ENCODE peak calls at places on chromosomes 12 and 14, in nine cellular contexts. One of them, this sample, is unnamed.

GRCh38 chr12:10503460-10503859 is 2.2 kb upstream of the EIF2S3B start:
- DNase-seq in cardiac muscle cell: no peak
- DNase-seq in neural progenitor cell: no peak
- DNase-seq in fibroblast of lung: no peak
- DNase-seq in MM.1S: no peak
- DNase-seq in stomach: no peak
- DNase-seq in mammary epithelial cell: no peak
- DNase-seq in PC-3: no peak
- DNase-seq in colonic mucosa: no peak
- DNase-seq in this sample: no peak

GRCh38 chr14:70808023-70808401 is 1.3 kb downstream of the MAP3K9 start:
- DNase-seq in cardiac muscle cell: peak; percentile 41
- DNase-seq in neural progenitor cell: peak; percentile 79
- DNase-seq in fibroblast of lung: peak; percentile 22
- DNase-seq in MM.1S: peak; percentile 58
- DNase-seq in stomach: peak; percentile 56
- DNase-seq in mammary epithelial cell: no peak
- DNase-seq in PC-3: peak; percentile 66
- DNase-seq in colonic mucosa: peak; percentile 65
- DNase-seq in this sample: no peak

GRCh38 chr12:118537481-118537917 is 161.1 kb downstream of the SUDS3 start:
- DNase-seq in cardiac muscle cell: peak; percentile 68
- DNase-seq in neural progenitor cell: no peak
- DNase-seq in fibroblast of lung: no peak
- DNase-seq in MM.1S: no peak
- DNase-seq in stomach: no peak
- DNase-seq in mammary epithelial cell: no peak
- DNase-seq in PC-3: no peak
- DNase-seq in colonic mucosa: no peak
- DNase-seq in this sample: no peak

GRCh38 chr12:42145197-42145549 is 499 bp upstream of the GXYLT1 start:
- DNase-seq in cardiac muscle cell: no peak
- DNase-seq in neural progenitor cell: peak; percentile 40
- DNase-seq in fibroblast of lung: no peak
- DNase-seq in MM.1S: no peak
- DNase-seq in stomach: no peak
- DNase-seq in mammary epithelial cell: no peak
- DNase-seq in PC-3: peak; percentile 2
- DNase-seq in colonic mucosa: peak; percentile 20
- DNase-seq in this sample: no peak

GRCh38 chr12:103735291-103735690 is 105.7 kb downstream of the NT5DC3 start:
- DNase-seq in cardiac muscle cell: no peak
- DNase-seq in neural progenitor cell: no peak
- DNase-seq in fibroblast of lung: no peak
- DNase-seq in MM.1S: no peak
- DNase-seq in stomach: no peak
- DNase-seq in mammary epithelial cell: no peak
- DNase-seq in PC-3: no peak
- DNase-seq in colonic mucosa: no peak
- DNase-seq in this sample: no peak

GRCh38 chr12:85872497-85873091 is 1.5 kb upstream of the NTS start:
- DNase-seq in cardiac muscle cell: peak; percentile 72
- DNase-seq in neural progenitor cell: peak; percentile 71
- DNase-seq in fibroblast of lung: peak; percentile 52
- DNase-seq in MM.1S: peak; percentile 73
- DNase-seq in stomach: no peak
- DNase-seq in mammary epithelial cell: peak; percentile 45
- DNase-seq in PC-3: peak; percentile 81
- DNase-seq in colonic mucosa: no peak
- DNase-seq in this sample: no peak

GRCh38 chr12:76489737-76490136 is 69.8 kb downstream of the OSBPL8 start:
- DNase-seq in cardiac muscle cell: no peak
- DNase-seq in neural progenitor cell: no peak
- DNase-seq in fibroblast of lung: peak; percentile 67
- DNase-seq in MM.1S: no peak
- DNase-seq in stomach: no peak
- DNase-seq in mammary epithelial cell: no peak
- DNase-seq in PC-3: peak; percentile 51
- DNase-seq in colonic mucosa: no peak
- DNase-seq in this sample: no peak

GRCh38 chr14:104182857-104183425 is 44.6 kb downstream of the KIF26A start:
- DNase-seq in cardiac muscle cell: no peak
- DNase-seq in neural progenitor cell: no peak
- DNase-seq in fibroblast of lung: no peak
- DNase-seq in MM.1S: no peak
- DNase-seq in stomach: no peak
- DNase-seq in mammary epithelial cell: no peak
- DNase-seq in PC-3: no peak
- DNase-seq in colonic mucosa: no peak
- DNase-seq in this sample: no peak

GRCh38 chr14:47539065-47539464 is 136.3 kb downstream of the MDGA2 start:
- DNase-seq in cardiac muscle cell: peak; percentile 29
- DNase-seq in neural progenitor cell: peak; percentile 38
- DNase-seq in fibroblast of lung: peak; percentile 3
- DNase-seq in MM.1S: no peak
- DNase-seq in stomach: no peak
- DNase-seq in mammary epithelial cell: no peak
- DNase-seq in PC-3: peak; percentile 43
- DNase-seq in colonic mucosa: no peak
- DNase-seq in this sample: no peak

GRCh38 chr14:69238883-69239282 is 21.1 kb upstream of the GALNT16 start:
- DNase-seq in cardiac muscle cell: no peak
- DNase-seq in neural progenitor cell: no peak
- DNase-seq in fibroblast of lung: no peak
- DNase-seq in MM.1S: no peak
- DNase-seq in stomach: no peak
- DNase-seq in mammary epithelial cell: no peak
- DNase-seq in PC-3: no peak
- DNase-seq in colonic mucosa: no peak
- DNase-seq in this sample: no peak

GRCh38 chr12:84913151-84913550 is 552 bp upstream of the SLC6A15 start:
- DNase-seq in cardiac muscle cell: peak; percentile 23
- DNase-seq in neural progenitor cell: peak; percentile 48
- DNase-seq in fibroblast of lung: peak; percentile 1
- DNase-seq in MM.1S: no peak
- DNase-seq in stomach: no peak
- DNase-seq in mammary epithelial cell: peak; percentile 45
- DNase-seq in PC-3: no peak
- DNase-seq in colonic mucosa: no peak
- DNase-seq in this sample: no peak

GRCh38 chr12:19799216-19799615 is 359.9 kb downstream of the AEBP2 start:
- DNase-seq in cardiac muscle cell: no peak
- DNase-seq in neural progenitor cell: no peak
- DNase-seq in fibroblast of lung: peak; percentile 95
- DNase-seq in MM.1S: no peak
- DNase-seq in stomach: no peak
- DNase-seq in mammary epithelial cell: peak; percentile 82
- DNase-seq in PC-3: peak; percentile 73
- DNase-seq in colonic mucosa: no peak
- DNase-seq in this sample: no peak

GRCh38 chr14:23861666-23862065 is 91.9 kb upstream of the DHRS4 start:
- DNase-seq in cardiac muscle cell: peak; percentile 36
- DNase-seq in neural progenitor cell: no peak
- DNase-seq in fibroblast of lung: peak; percentile 0
- DNase-seq in MM.1S: no peak
- DNase-seq in stomach: peak; percentile 68
- DNase-seq in mammary epithelial cell: no peak
- DNase-seq in PC-3: no peak
- DNase-seq in colonic mucosa: peak; percentile 24
- DNase-seq in this sample: no peak

GRCh38 chr14:40413146-40413545 is 980.9 kb upstream of the FBXO33 start:
- DNase-seq in cardiac muscle cell: no peak
- DNase-seq in neural progenitor cell: no peak
- DNase-seq in fibroblast of lung: peak; percentile 70
- DNase-seq in MM.1S: no peak
- DNase-seq in stomach: no peak
- DNase-seq in mammary epithelial cell: no peak
- DNase-seq in PC-3: peak; percentile 27
- DNase-seq in colonic mucosa: no peak
- DNase-seq in this sample: no peak

GRCh38 chr12:110289021-110289710 is 8.1 kb downstream of the ATP2A2 start:
- DNase-seq in cardiac muscle cell: peak; percentile 58
- DNase-seq in neural progenitor cell: no peak
- DNase-seq in fibroblast of lung: no peak
- DNase-seq in MM.1S: no peak
- DNase-seq in stomach: no peak
- DNase-seq in mammary epithelial cell: no peak
- DNase-seq in PC-3: no peak
- DNase-seq in colonic mucosa: no peak
- DNase-seq in this sample: no peak

DNA sequence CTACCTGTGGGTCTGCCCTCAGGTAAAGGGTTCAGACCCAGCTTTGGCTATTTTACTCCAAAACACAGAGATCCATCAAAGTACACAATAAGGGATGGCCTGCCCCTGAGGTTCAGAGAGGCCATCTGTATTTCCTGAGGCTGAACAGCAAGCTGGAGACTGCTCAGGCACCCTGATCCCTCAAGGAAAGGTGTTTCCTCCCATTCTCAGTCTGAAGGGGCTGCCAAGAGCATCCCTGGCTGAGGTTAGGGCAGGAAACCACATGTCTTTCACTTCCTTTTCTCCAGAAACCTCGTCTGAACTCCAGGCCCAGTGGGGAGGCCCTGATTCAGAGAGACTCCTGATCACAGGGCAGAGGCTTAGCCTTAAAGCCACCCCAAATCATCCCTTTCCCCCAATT is 1.5 kb downstream of the RILPL1 start:
- DNase-seq in cardiac muscle cell: no peak
- DNase-seq in neural progenitor cell: no peak
- DNase-seq in fibroblast of lung: peak; percentile 40
- DNase-seq in MM.1S: peak; percentile 23
- DNase-seq in stomach: no peak
- DNase-seq in mammary epithelial cell: peak; percentile 41
- DNase-seq in PC-3: no peak
- DNase-seq in colonic mucosa: no peak
- DNase-seq in this sample: no peak
- H3K4me3 ChIP-seq in cardiac muscle cell: no peak overlapping the region
- H3K4me3 ChIP-seq in neural progenitor cell: peak overlapping the region; percentile 62
- H3K4me3 ChIP-seq in fibroblast of lung: no peak overlapping the region
- H3K4me3 ChIP-seq in MM.1S: no peak overlapping the region
- H3K4me3 ChIP-seq in stomach: peak overlapping the region; percentile 78
- H3K4me3 ChIP-seq in mammary epithelial cell: peak overlapping the region; percentile 87
- H3K4me3 ChIP-seq in PC-3: peak overlapping the region; percentile 97
- H3K4me3 ChIP-seq in colonic mucosa: no peak overlapping the region
- H3K4me3 ChIP-seq in this sample: no peak overlapping the region

DNA sequence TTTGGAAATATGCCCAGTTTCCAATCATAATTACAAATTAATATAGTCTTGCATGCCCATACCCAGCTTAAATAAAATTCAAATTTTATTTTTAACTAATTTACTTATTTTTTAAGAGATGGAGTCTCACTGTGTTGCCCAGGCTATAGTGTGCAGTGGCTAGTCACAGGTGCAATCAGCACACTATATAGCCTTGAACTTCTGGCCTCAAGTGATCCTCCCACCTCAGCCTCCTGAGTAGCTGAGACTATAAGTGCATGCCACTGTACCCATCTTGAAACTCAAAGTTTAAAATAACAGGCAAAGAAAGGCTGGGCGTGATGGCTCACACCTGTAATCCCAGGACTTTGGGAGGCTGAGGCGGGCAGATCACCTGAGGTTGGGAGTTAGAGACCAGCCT is 10.3 kb downstream of the MLH3 start:
- DNase-seq in cardiac muscle cell: no peak
- DNase-seq in neural progenitor cell: no peak
- DNase-seq in fibroblast of lung: no peak
- DNase-seq in MM.1S: no peak
- DNase-seq in stomach: no peak
- DNase-seq in mammary epithelial cell: no peak
- DNase-seq in PC-3: no peak
- DNase-seq in colonic mucosa: no peak
- DNase-seq in this sample: no peak
- TF ChIP-seq CTCF in cardiac muscle cell: no peak
- TF ChIP-seq CTCF in neural progenitor cell: no peak
- TF ChIP-seq CTCF in fibroblast of lung: no peak
- TF ChIP-seq CTCF in MM.1S: no peak
- TF ChIP-seq CTCF in stomach: no peak
- TF ChIP-seq CTCF in mammary epithelial cell: no peak
- TF ChIP-seq CTCF in PC-3: no peak
- TF ChIP-seq CTCF in colonic mucosa: no peak
- TF ChIP-seq CTCF in this sample: no peak

GRCh38 chr14:22530101-22530500 is 58.9 kb downstream of the DAD1 start:
- DNase-seq in cardiac muscle cell: no peak
- DNase-seq in neural progenitor cell: no peak
- DNase-seq in fibroblast of lung: peak; percentile 47
- DNase-seq in MM.1S: no peak
- DNase-seq in stomach: no peak
- DNase-seq in mammary epithelial cell: no peak
- DNase-seq in PC-3: no peak
- DNase-seq in colonic mucosa: no peak
- DNase-seq in this sample: no peak

GRCh38 chr14:22532345-22533056 is 56.5 kb downstream of the DAD1 start:
- DNase-seq in cardiac muscle cell: peak; percentile 20
- DNase-seq in neural progenitor cell: no peak
- DNase-seq in fibroblast of lung: peak; percentile 84
- DNase-seq in MM.1S: no peak
- DNase-seq in stomach: no peak
- DNase-seq in mammary epithelial cell: no peak
- DNase-seq in PC-3: no peak
- DNase-seq in colonic mucosa: no peak
- DNase-seq in this sample: no peak

GRCh38 chr14:22533057-22533704 is 55.8 kb downstream of the DAD1 start:
- DNase-seq in cardiac muscle cell: no peak
- DNase-seq in neural progenitor cell: no peak
- DNase-seq in fibroblast of lung: no peak
- DNase-seq in MM.1S: no peak
- DNase-seq in stomach: no peak
- DNase-seq in mammary epithelial cell: no peak
- DNase-seq in PC-3: no peak
- DNase-seq in colonic mucosa: no peak
- DNase-seq in this sample: no peak

GRCh38 chr14:22533739-22534359 is 55.2 kb downstream of the DAD1 start:
- DNase-seq in cardiac muscle cell: no peak
- DNase-seq in neural progenitor cell: no peak
- DNase-seq in fibroblast of lung: no peak
- DNase-seq in MM.1S: no peak
- DNase-seq in stomach: no peak
- DNase-seq in mammary epithelial cell: no peak
- DNase-seq in PC-3: no peak
- DNase-seq in colonic mucosa: no peak
- DNase-seq in this sample: no peak

GRCh38 chr14:22531451-22532344 is 57.3 kb downstream of the DAD1 start:
- DNase-seq in cardiac muscle cell: no peak
- DNase-seq in neural progenitor cell: no peak
- DNase-seq in fibroblast of lung: no peak
- DNase-seq in MM.1S: peak; percentile 28
- DNase-seq in stomach: no peak
- DNase-seq in mammary epithelial cell: no peak
- DNase-seq in PC-3: no peak
- DNase-seq in colonic mucosa: no peak
- DNase-seq in this sample: no peak
- H3K27ac ChIP-seq in cardiac muscle cell: no peak overlapping the region
- H3K27ac ChIP-seq in neural progenitor cell: no peak overlapping the region
- H3K27ac ChIP-seq in fibroblast of lung: no peak overlapping the region
- H3K27ac ChIP-seq in MM.1S: peak overlapping the region; percentile 32
- H3K27ac ChIP-seq in stomach: no peak overlapping the region
- H3K27ac ChIP-seq in mammary epithelial cell: no peak overlapping the region
- H3K27ac ChIP-seq in PC-3: no peak overlapping the region
- H3K27ac ChIP-seq in colonic mucosa: no peak overlapping the region
- H3K27ac ChIP-seq in this sample: peak overlapping the region; percentile 31

DNA sequence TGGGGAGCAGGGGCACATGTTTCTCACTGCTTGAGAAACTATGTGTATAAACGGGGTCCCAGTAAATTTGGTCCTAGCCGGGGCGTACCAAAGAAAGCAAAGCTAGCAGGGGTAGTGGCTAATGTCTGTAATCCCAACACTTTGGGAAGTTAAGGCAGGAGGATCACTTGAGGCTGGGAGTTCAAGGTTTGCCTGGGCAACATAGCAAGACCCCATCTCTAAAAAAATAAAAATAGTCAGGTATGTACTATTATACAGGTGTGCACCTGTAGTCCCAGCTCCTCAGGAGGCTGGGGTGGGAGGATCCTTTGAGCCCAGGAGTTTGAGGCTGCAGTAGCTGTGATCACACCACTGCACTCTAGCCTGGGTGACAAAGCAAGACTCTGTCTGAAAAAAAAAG is 142.2 kb downstream of the PAWR start:
- DNase-seq in cardiac muscle cell: no peak
- DNase-seq in neural progenitor cell: no peak
- DNase-seq in fibroblast of lung: no peak
- DNase-seq in MM.1S: no peak
- DNase-seq in stomach: no peak
- DNase-seq in mammary epithelial cell: no peak
- DNase-seq in PC-3: no peak
- DNase-seq in colonic mucosa: no peak
- DNase-seq in this sample: no peak
- H3K4me3 ChIP-seq in cardiac muscle cell: no peak overlapping the region
- H3K4me3 ChIP-seq in neural progenitor cell: no peak overlapping the region
- H3K4me3 ChIP-seq in fibroblast of lung: no peak overlapping the region
- H3K4me3 ChIP-seq in MM.1S: no peak overlapping the region
- H3K4me3 ChIP-seq in stomach: no peak overlapping the region
- H3K4me3 ChIP-seq in mammary epithelial cell: peak overlapping the region; percentile 9
- H3K4me3 ChIP-seq in PC-3: peak overlapping the region; percentile 47
- H3K4me3 ChIP-seq in colonic mucosa: no peak overlapping the region
- H3K4me3 ChIP-seq in this sample: no peak overlapping the region